ENCODE peak calls at places on chromosomes 1 and 21, in seven cellular contexts. I, K, O, L, F, G and D are unnamed samples.

GRCh38 chr1:108692724-108693655 is 880 bp downstream of the PRPF38B start:
- DNase-seq in K (peak), O (peak), I (peak), G (peak), F (peak), L (no peak), D (peak)

GRCh38 chr1:244187310-244187709 is 136.2 kb downstream of the ZBTB18 start:
- DNase-seq in G (no peak), I (no peak), O (no peak), L (no peak), F (peak), K (no peak), D (no peak)

GRCh38 chr1:2788506-2789163 is 12.9 kb downstream of the TTC34 start:
- DNase-seq in O (peak), L (peak), K (no peak), G (no peak), F (no peak), I (no peak), D (no peak)

GRCh38 chr1:56638248-56638647 is 6.9 kb upstream of the PRKAA2 start:
- DNase-seq in I (no peak), L (no peak), G (no peak), K (no peak), F (no peak), O (no peak), D (no peak)

GRCh38 chr1:103529746-103530145 is 4.2 kb downstream of the RNPC3 start:
- DNase-seq in L (peak), I (peak), O (no peak), K (no peak), F (no peak), G (no peak), D (no peak)

GRCh38 chr1:202571719-202572339 is 138.4 kb downstream of the SYT2 start:
- DNase-seq in L (no peak), G (no peak), K (peak), O (no peak), F (peak), I (peak), D (no peak)

GRCh38 chr1:114428083-114428754 is 82.8 kb downstream of the TRIM33 start:
- DNase-seq in G (no peak), K (peak), O (no peak), F (no peak), I (peak), L (no peak), D (peak)

GRCh38 chr1:170537798-170538503 is 6.0 kb downstream of the GORAB start:
- DNase-seq in F (no peak), G (no peak), K (no peak), L (no peak), I (peak), O (no peak), D (peak)

GRCh38 chr1:2787163-2787911 is 14.2 kb downstream of the TTC34 start:
- DNase-seq in F (no peak), L (peak), K (no peak), O (peak), I (no peak), G (no peak), D (no peak)

GRCh38 chr21:36909901-36910561 is 56.4 kb downstream of the HLCS start:
- DNase-seq in L (no peak), K (peak), O (no peak), G (no peak), I (peak), F (no peak), D (peak)

GRCh38 chr1:230463760-230464159 is 37.6 kb upstream of the PGBD5 start:
- DNase-seq in F (no peak), L (peak), O (no peak), G (no peak), K (no peak), I (no peak), D (no peak)

GRCh38 chr1:193408782-193409293 is 222.4 kb upstream of the B3GALT2 start:
- DNase-seq in K (peak), G (peak), I (peak), L (peak), F (no peak), O (peak), D (peak)

GRCh38 chr1:167152192-167152876 is 58.5 kb downstream of the STYXL2 start:
- DNase-seq in O (no peak), F (no peak), K (peak), I (no peak), L (no peak), G (no peak), D (no peak)

GRCh38 chr1:30524840-30525617 is 198.4 kb downstream of the MATN1 start:
- DNase-seq in L (no peak), O (no peak), I (no peak), K (no peak), F (no peak), G (peak), D (no peak)

GRCh38 chr1:112718691-112719418 is 3.7 kb upstream of the PPM1J start:
- DNase-seq in K (peak), F (peak), I (peak), L (peak), O (peak), G (no peak), D (peak)

GRCh38 chr1:234065794-234066447 is 161.4 kb downstream of the SLC35F3 start:
- DNase-seq in G (no peak), I (peak), F (peak), L (peak), K (peak), O (peak), D (peak)

GRCh38 chr1:2555634-2556276 is 416 bp upstream of the TNFRSF14 start:
- DNase-seq in L (peak), F (no peak), I (no peak), K (peak), O (peak), G (peak), D (peak)

GRCh38 chr1:183304466-183305122 is 113.6 kb downstream of the NMNAT2 start:
- DNase-seq in I (no peak), O (no peak), K (no peak), F (no peak), G (no peak), L (no peak), D (no peak)

GRCh38 chr1:58785424-58786058 is 1.7 kb upstream of the JUN start:
- DNase-seq in F (peak), G (no peak), K (peak), O (peak), L (peak), I (peak), D (no peak)

GRCh38 chr1:155177192-155177917 is 3.7 kb downstream of the TRIM46 start:
- DNase-seq in F (no peak), I (no peak), G (peak), K (no peak), O (peak), L (no peak), D (no peak)

GRCh38 chr1:64073705-64074104 is 129.7 kb upstream of the UBE2U start:
- DNase-seq in L (no peak), G (no peak), I (no peak), K (no peak), F (no peak), O (no peak), D (no peak)

GRCh38 chr1:99849744-99850457 is at the start of gene AGL:
- DNase-seq in K (peak), I (peak), L (peak), O (peak), F (peak), G (peak), D (peak)

GRCh38 chr1:163897401-163898169 is 575.8 kb downstream of the NUF2 start:
- DNase-seq in F (no peak), I (peak), O (no peak), L (peak), K (no peak), G (no peak), D (peak)

GRCh38 chr21:18443686-18444085 is 40.1 kb upstream of the TMPRSS15 start:
- DNase-seq in O (no peak), K (peak), G (no peak), F (no peak), I (no peak), L (no peak), D (no peak)

GRCh38 chr1:79188371-79188770 is 181.8 kb upstream of the ADGRL4 start:
- DNase-seq in F (no peak), G (no peak), O (no peak), I (peak), K (peak), L (no peak), D (peak)

GRCh38 chr1:69567847-69568434 is at the start of gene LRRC7:
- DNase-seq in G (no peak), K (no peak), L (no peak), F (peak), O (no peak), I (no peak), D (peak)

GRCh38 chr1:78688701-78689100 is 39.1 kb downstream of the IFI44 start:
- DNase-seq in L (no peak), F (no peak), K (no peak), G (no peak), I (peak), O (no peak), D (peak)

GRCh38 chr1:218991089-218991488 is 182.6 kb upstream of the LYPLAL1 start:
- DNase-seq in F (no peak), G (no peak), O (no peak), I (no peak), L (no peak), K (no peak), D (no peak)

GRCh38 chr1:117370071-117370470 is 2.8 kb downstream of the MAN1A2 start:
- DNase-seq in G (no peak), K (no peak), I (peak), F (no peak), O (no peak), L (no peak), D (peak)

GRCh38 chr1:31224102-31224501 is 15.6 kb downstream of the NKAIN1 start:
- DNase-seq in O (no peak), G (no peak), L (no peak), K (no peak), I (no peak), F (no peak), D (no peak)

GRCh38 chr1:53600001-53600400 is 139.0 kb downstream of the GLIS1 start:
- DNase-seq in G (no peak), I (no peak), F (no peak), O (peak), K (no peak), L (no peak), D (no peak)

GRCh38 chr1:91807921-91808620 is 77.9 kb downstream of the TGFBR3 start:
- DNase-seq in I (no peak), O (no peak), G (no peak), L (no peak), F (no peak), K (no peak), D (no peak)

GRCh38 chr1:3609016-3609768 is 2.1 kb downstream of the MEGF6 start:
- DNase-seq in I (no peak), O (no peak), L (no peak), K (no peak), G (no peak), F (no peak), D (no peak)

GRCh38 chr1:153122831-153123421 is 9.6 kb upstream of the SPRR2F start:
- DNase-seq in G (no peak), L (peak), F (no peak), K (peak), O (no peak), I (no peak), D (no peak)

GRCh38 chr1:2303781-2304180 is 75.7 kb downstream of the SKI start:
- DNase-seq in G (no peak), O (no peak), F (no peak), K (no peak), I (no peak), L (no peak), D (no peak)

GRCh38 chr1:203597386-203598040 is 29.1 kb upstream of the ATP2B4 start:
- DNase-seq in G (no peak), F (peak), L (no peak), K (no peak), I (no peak), O (no peak), D (no peak)

GRCh38 chr21:42671778-42672593 is 18.6 kb downstream of the PDE9A start:
- DNase-seq in K (no peak), L (no peak), F (no peak), G (no peak), O (no peak), I (no peak), D (no peak)

GRCh38 chr1:206723500-206724472 is 39.1 kb downstream of the MAPKAPK2 start:
- DNase-seq in G (peak), K (no peak), O (peak), F (no peak), L (peak), I (peak), D (peak)

GRCh38 chr1:185045793-185046441 is 559 bp downstream of the RNF2 start:
- DNase-seq in G (peak), F (peak), O (peak), I (peak), L (peak), K (peak), D (peak)

GRCh38 chr1:185046639-185047038 is 1.3 kb downstream of the RNF2 start:
- DNase-seq in I (no peak), O (no peak), F (no peak), G (no peak), K (no peak), L (no peak), D (peak)

GRCh38 chr1:185041742-185042141 is 3.6 kb upstream of the RNF2 start:
- DNase-seq in F (no peak), L (no peak), O (no peak), K (no peak), G (no peak), I (no peak), D (no peak)

GRCh38 chr1:185044387-185044786 is 971 bp upstream of the RNF2 start:
- DNase-seq in G (no peak), I (no peak), L (no peak), O (no peak), K (no peak), F (no peak), D (peak)

GRCh38 chr1:185044981-185045792 is at the start of gene RNF2:
- DNase-seq in L (peak), I (peak), G (peak), O (peak), F (peak), K (peak), D (peak)
- TF ChIP-seq CTCF in L (no peak), I (no peak), G (no peak), O (no peak), F (no peak), K (no peak), D (no peak)

GRCh38 chr1:179296356-179296755 is 2.8 kb downstream of the SOAT1 start:
- DNase-seq in K (no peak), G (no peak), I (no peak), F (no peak), O (no peak), L (no peak), D (no peak)
- H3K4me3 ChIP-seq in K (no peak), G (no peak), I (no peak), F (no peak), O (no peak), L (no peak), D (no peak)

DNA sequence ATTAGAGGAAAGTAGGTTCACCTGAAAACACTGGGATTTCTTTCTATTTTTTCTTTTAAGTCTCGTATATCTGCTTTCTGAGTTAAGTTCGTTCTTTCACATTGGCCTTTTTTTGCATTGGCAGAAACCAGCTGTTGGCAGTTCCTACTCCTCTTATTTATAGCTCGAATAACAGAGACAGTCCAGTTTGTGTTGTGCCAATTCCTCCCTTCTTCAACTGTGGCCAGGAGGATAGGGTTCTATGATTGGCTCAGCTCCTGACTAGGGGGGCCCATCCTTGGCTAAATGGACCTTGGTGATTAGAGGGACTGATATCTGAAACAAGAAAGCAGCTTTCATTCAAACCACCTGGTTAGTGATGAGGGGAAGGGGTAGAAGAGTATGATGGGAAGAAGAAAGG is 115.8 kb downstream of the RPS6KC1 start:
- DNase-seq in I (no peak), F (no peak), G (no peak), L (no peak), O (no peak), K (no peak), D (no peak)
- TF ChIP-seq CTCF in I (no peak), F (no peak), G (no peak), L (no peak), O (no peak), K (no peak), D (no peak)

DNA sequence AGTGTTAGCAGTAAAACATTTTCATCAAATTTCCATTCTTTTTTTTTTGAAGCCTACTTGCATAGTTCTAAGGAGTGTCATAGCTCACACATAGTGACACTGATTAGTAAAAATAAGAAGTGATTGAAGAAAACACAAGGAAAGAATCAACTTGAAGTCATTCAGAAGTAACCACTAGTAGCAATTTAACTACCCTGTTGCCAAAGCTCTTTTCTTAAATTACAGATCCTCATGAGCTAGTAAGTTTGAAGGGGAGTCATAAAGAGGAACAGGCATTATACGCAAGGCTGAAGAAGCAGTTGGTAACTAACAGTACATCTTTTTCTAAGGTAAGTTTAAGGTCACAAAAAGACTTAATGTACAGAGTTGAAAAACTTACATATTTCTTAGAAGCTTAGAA is 332.2 kb downstream of the CHRM3 start:
- DNase-seq in L (no peak), K (no peak), G (no peak), I (no peak), F (no peak), O (no peak), D (no peak)
- H3K4me3 ChIP-seq in L (no peak), K (no peak), G (no peak), I (no peak), F (no peak), O (no peak), D (no peak)

GRCh38 chr21:15122241-15122640 is 57.4 kb upstream of the NRIP1 start:
- DNase-seq in L (peak), K (no peak), I (no peak), G (no peak), F (no peak), O (no peak), D (no peak)
- TF ChIP-seq CTCF in L (peak), K (no peak), I (no peak), G (no peak), F (no peak), O (no peak), D (no peak)

DNA sequence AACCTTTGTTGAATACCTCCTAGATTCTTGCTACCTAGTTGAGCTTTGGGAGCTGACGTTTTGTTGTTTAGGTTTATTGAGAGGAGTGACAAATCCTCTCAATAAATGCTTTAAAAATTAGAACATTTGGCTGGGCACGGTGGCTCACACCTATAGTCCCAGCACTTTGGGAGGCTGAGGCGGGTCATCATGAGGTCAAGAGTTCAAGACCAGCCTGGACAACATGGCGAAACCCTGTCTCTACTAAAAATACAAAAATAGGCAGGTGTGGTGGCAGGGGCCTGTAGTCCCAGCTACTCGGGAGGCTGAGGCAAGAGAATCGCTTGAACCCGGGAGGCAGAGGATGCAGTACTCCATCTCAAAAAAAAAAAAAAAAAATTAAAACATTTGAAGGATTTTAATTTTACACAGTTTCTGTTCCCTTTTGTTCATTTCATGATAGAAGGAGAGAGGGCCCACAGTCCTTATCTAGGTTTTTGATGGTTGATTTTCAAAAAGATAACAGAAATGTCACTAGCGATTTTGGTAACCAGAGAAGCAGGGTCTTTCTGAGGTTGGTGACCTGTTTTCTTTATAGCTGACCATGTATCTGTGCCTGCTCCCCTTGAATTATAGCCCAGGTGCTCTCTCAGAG is 44.2 kb upstream of the PIGV start:
- DNase-seq in I (no peak), O (no peak), F (no peak), G (no peak), K (peak), L (no peak), D (no peak)
- H3K4me3 ChIP-seq in I (no peak), O (peak), F (no peak), G (no peak), K (peak), L (no peak), D (no peak)

DNA sequence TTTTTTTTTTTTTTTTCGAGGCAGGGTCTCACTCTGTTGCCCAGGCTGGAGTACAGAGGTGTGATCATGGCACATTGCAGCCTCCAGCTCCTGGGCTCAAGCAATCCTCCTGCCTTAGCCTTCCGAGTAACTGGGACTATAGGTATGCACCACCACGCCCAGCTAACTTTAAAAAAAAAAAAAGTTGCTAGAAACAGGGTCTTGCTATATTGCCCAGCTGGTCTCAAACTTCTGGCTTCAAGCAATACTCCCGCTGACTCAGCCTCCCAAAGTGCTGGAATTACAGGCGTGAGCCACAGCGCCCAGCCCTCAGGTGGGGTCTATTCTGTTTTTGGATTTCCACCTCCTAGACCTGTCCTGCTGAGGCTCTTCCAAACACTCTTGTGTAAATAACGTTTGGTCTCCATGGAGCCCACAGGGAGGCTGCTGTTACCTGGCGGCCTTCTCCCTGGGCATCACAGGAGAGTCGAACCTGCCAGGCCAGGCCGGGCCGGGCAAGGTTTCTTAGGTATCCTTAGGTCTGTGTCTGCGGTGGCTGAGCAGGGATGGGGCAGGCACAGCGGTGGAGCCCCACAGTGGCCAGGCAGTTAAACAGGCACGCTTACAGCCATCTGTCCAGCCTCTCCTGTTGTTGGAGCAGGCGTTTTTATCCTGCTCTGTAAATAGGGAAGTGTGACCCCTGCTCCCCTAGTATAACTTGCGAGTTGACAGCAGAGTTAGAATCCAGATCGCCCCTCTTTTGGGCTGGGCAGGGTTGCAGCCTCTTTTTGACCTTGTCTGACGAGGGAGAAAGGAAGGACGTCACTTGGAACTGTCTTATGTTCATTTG is 18.8 kb downstream of the PLEKHM2 start:
- DNase-seq in G (no peak), F (no peak), K (no peak), I (peak), L (no peak), O (no peak), D (peak)
- TF ChIP-seq CTCF in G (no peak), F (no peak), K (no peak), I (peak), L (peak), O (no peak), D (peak)